ENCODE peak calls at places on chromosomes 7 and 10, in seven cellular contexts. F is midbrain, W is cardiac muscle cell, L is NCI-H2107, T is kidney tubule cell, H is A172, U is NCI-H510A treated with DMSO at 0.1 percent for 48 hours. V is an unnamed sample.

GRCh38 chr7:100049441-100050291 is at the start of gene ZSCAN21:
- DNase-seq in F (peak), W (peak), L (peak), T (peak), H (peak), U (peak), V (peak)

GRCh38 chr7:146865696-146866095 is 749.1 kb downstream of the CNTNAP2 start:
- DNase-seq in F (no peak), W (no peak), L (no peak), T (no peak), H (no peak), U (no peak), V (no peak)

GRCh38 chr10:124106241-124106905 is 13.0 kb upstream of the CHST15 start:
- DNase-seq in F (peak), W (peak), L (no peak), T (peak), H (peak), U (no peak), V (no peak)

GRCh38 chr7:117630907-117631564 is 151.2 kb downstream of the CFTR start:
- DNase-seq in F (no peak), W (no peak), L (no peak), T (no peak), H (no peak), U (no peak), V (no peak)

GRCh38 chr10:110141185-110141584 is 66.2 kb upstream of the MXI1 start:
- DNase-seq in F (no peak), W (peak), L (no peak), T (peak), H (no peak), U (no peak), V (no peak)

GRCh38 chr10:6271663-6272062 is 68.9 kb downstream of the PFKFB3 start:
- DNase-seq in F (no peak), W (no peak), L (no peak), T (no peak), H (no peak), U (no peak), V (no peak)

GRCh38 chr7:142892941-142893340 is 7.4 kb upstream of the TRPV6 start:
- DNase-seq in F (no peak), W (no peak), L (no peak), T (no peak), H (no peak), U (no peak), V (no peak)

GRCh38 chr7:107961399-107961798 is 41.6 kb downstream of the LAMB1 start:
- DNase-seq in F (no peak), W (peak), L (no peak), T (no peak), H (no peak), U (no peak), V (no peak)

V was measured in foreskin melanocyte.